ENCODE peak calls at places on chromosome 3, in four cellular contexts. One of them, this sample, is unnamed.

GRCh38 chr3:117486709-117487394 is 777.3 kb downstream of the TUSC7 start:
- DNase-seq in ovary: no peak
- DNase-seq in vagina: no peak
- DNase-seq in esophagus squamous epithelium: no peak
- DNase-seq in this sample: no peak

GRCh38 chr3:102225407-102226132 is 209.2 kb upstream of the ZPLD1 start:
- DNase-seq in ovary: no peak
- DNase-seq in vagina: no peak
- DNase-seq in esophagus squamous epithelium: no peak
- DNase-seq in this sample: no peak

GRCh38 chr3:140505256-140505655 is 172.6 kb upstream of the TRIM42 start:
- DNase-seq in ovary: peak
- DNase-seq in vagina: no peak
- DNase-seq in esophagus squamous epithelium: no peak
- DNase-seq in this sample: no peak

GRCh38 chr3:192259661-192260060 is 467.7 kb downstream of the FGF12 start:
- DNase-seq in ovary: no peak
- DNase-seq in vagina: no peak
- DNase-seq in esophagus squamous epithelium: no peak
- DNase-seq in this sample: no peak

GRCh38 chr3:38515367-38515766 is 19.2 kb downstream of the EXOG start:
- DNase-seq in ovary: no peak
- DNase-seq in vagina: no peak
- DNase-seq in esophagus squamous epithelium: no peak
- DNase-seq in this sample: no peak

GRCh38 chr3:180063783-180064182 is 27.0 kb upstream of the PEX5L start:
- DNase-seq in ovary: no peak
- DNase-seq in vagina: no peak
- DNase-seq in esophagus squamous epithelium: no peak
- DNase-seq in this sample: no peak

GRCh38 chr3:52742418-52743041 is 28.2 kb downstream of the NEK4 start:
- DNase-seq in ovary: no peak
- DNase-seq in vagina: no peak
- DNase-seq in esophagus squamous epithelium: no peak
- DNase-seq in this sample: no peak

GRCh38 chr3:10442151-10442795 is 63.1 kb downstream of the ATP2B2 start:
- DNase-seq in ovary: no peak
- DNase-seq in vagina: no peak
- DNase-seq in esophagus squamous epithelium: no peak
- DNase-seq in this sample: no peak

GRCh38 chr3:99878005-99878404 is 60.3 kb downstream of the CMSS1 start:
- DNase-seq in ovary: no peak
- DNase-seq in vagina: no peak
- DNase-seq in esophagus squamous epithelium: no peak
- DNase-seq in this sample: no peak

GRCh38 chr3:19898725-19899124 is 35.3 kb downstream of the EFHB start:
- DNase-seq in ovary: no peak
- DNase-seq in vagina: no peak
- DNase-seq in esophagus squamous epithelium: no peak
- DNase-seq in this sample: no peak

GRCh38 chr3:111923095-111923771 is 55.6 kb upstream of the ABHD10 start:
- DNase-seq in ovary: no peak
- DNase-seq in vagina: no peak
- DNase-seq in esophagus squamous epithelium: no peak
- DNase-seq in this sample: no peak

GRCh38 chr3:194404365-194405140 is 5.5 kb upstream of the GP5 start:
- DNase-seq in ovary: peak
- DNase-seq in vagina: no peak
- DNase-seq in esophagus squamous epithelium: no peak
- DNase-seq in this sample: no peak

GRCh38 chr3:83953417-83954089 is 1005.2 kb upstream of the CADM2 start:
- DNase-seq in ovary: no peak
- DNase-seq in vagina: no peak
- DNase-seq in esophagus squamous epithelium: no peak
- DNase-seq in this sample: no peak

GRCh38 chr3:8266679-8267267 is 234.8 kb upstream of the LMCD1 start:
- DNase-seq in ovary: no peak
- DNase-seq in vagina: no peak
- DNase-seq in esophagus squamous epithelium: no peak
- DNase-seq in this sample: no peak

GRCh38 chr3:184727357-184728060 is 15.6 kb upstream of the MAGEF1 start:
- DNase-seq in ovary: peak
- DNase-seq in vagina: no peak
- DNase-seq in esophagus squamous epithelium: no peak
- DNase-seq in this sample: peak

GRCh38 chr3:55305714-55306485 is 181.2 kb downstream of the WNT5A start:
- DNase-seq in ovary: no peak
- DNase-seq in vagina: no peak
- DNase-seq in esophagus squamous epithelium: no peak
- DNase-seq in this sample: peak

GRCh38 chr3:86708908-86709307 is 282.0 kb downstream of the VGLL3 start:
- DNase-seq in ovary: no peak
- DNase-seq in vagina: no peak
- DNase-seq in esophagus squamous epithelium: no peak
- DNase-seq in this sample: no peak

GRCh38 chr3:18237251-18238005 is 187.7 kb downstream of the SATB1 start:
- DNase-seq in ovary: no peak
- DNase-seq in vagina: no peak
- DNase-seq in esophagus squamous epithelium: no peak
- DNase-seq in this sample: no peak

GRCh38 chr3:166420071-166420470 is 582.8 kb upstream of the BCHE start:
- DNase-seq in ovary: no peak
- DNase-seq in vagina: no peak
- DNase-seq in esophagus squamous epithelium: no peak
- DNase-seq in this sample: no peak

GRCh38 chr3:9497821-9498565 is 55.6 kb downstream of the LHFPL4 start:
- DNase-seq in ovary: no peak
- DNase-seq in vagina: peak
- DNase-seq in esophagus squamous epithelium: no peak
- DNase-seq in this sample: no peak

GRCh38 chr3:122931636-122932035 is 95.9 kb downstream of the SEMA5B start:
- DNase-seq in ovary: no peak
- DNase-seq in vagina: no peak
- DNase-seq in esophagus squamous epithelium: no peak
- DNase-seq in this sample: no peak

GRCh38 chr3:86595696-86596095 is 395.3 kb downstream of the VGLL3 start:
- DNase-seq in ovary: no peak
- DNase-seq in vagina: no peak
- DNase-seq in esophagus squamous epithelium: no peak
- DNase-seq in this sample: no peak

GRCh38 chr3:158152186-158152585 is 42.3 kb downstream of the RSRC1 start:
- DNase-seq in ovary: no peak
- DNase-seq in vagina: no peak
- DNase-seq in esophagus squamous epithelium: no peak
- DNase-seq in this sample: no peak

GRCh38 chr3:25325229-25325628 is 102.8 kb upstream of the RARB start:
- DNase-seq in ovary: no peak
- DNase-seq in vagina: no peak
- DNase-seq in esophagus squamous epithelium: no peak
- DNase-seq in this sample: no peak

GRCh38 chr3:52173101-52173500 is 18.9 kb upstream of the POC1A start:
- DNase-seq in ovary: no peak
- DNase-seq in vagina: no peak
- DNase-seq in esophagus squamous epithelium: no peak
- DNase-seq in this sample: no peak

GRCh38 chr3:49805367-49805782 is 2.3 kb downstream of the INKA1 start:
- DNase-seq in ovary: peak
- DNase-seq in vagina: no peak
- DNase-seq in esophagus squamous epithelium: no peak
- DNase-seq in this sample: peak

GRCh38 chr3:55486101-55486856 is 827 bp downstream of the WNT5A start:
- DNase-seq in ovary: peak
- DNase-seq in vagina: no peak
- DNase-seq in esophagus squamous epithelium: no peak
- DNase-seq in this sample: peak

GRCh38 chr3:195850857-195851531 is 39.3 kb upstream of the MUC4 start:
- DNase-seq in ovary: peak
- DNase-seq in vagina: no peak
- DNase-seq in esophagus squamous epithelium: peak
- DNase-seq in this sample: peak

GRCh38 chr3:94331831-94332230 is 269.0 kb downstream of the NSUN3 start:
- DNase-seq in ovary: no peak
- DNase-seq in vagina: no peak
- DNase-seq in esophagus squamous epithelium: no peak
- DNase-seq in this sample: no peak

GRCh38 chr3:80051602-80051962 is 283.8 kb upstream of the ROBO1 start:
- DNase-seq in ovary: no peak
- DNase-seq in vagina: no peak
- DNase-seq in esophagus squamous epithelium: no peak
- DNase-seq in this sample: no peak

GRCh38 chr3:123633530-123633929 is 48.7 kb upstream of the HACD2 start:
- DNase-seq in ovary: no peak
- DNase-seq in vagina: no peak
- DNase-seq in esophagus squamous epithelium: no peak
- DNase-seq in this sample: no peak

GRCh38 chr3:122394173-122394572 is 10.2 kb downstream of the FAM162A start:
- DNase-seq in ovary: no peak
- DNase-seq in vagina: no peak
- DNase-seq in esophagus squamous epithelium: no peak
- DNase-seq in this sample: no peak

GRCh38 chr3:124483915-124484470 is 246.3 kb upstream of the UMPS start:
- DNase-seq in ovary: no peak
- DNase-seq in vagina: no peak
- DNase-seq in esophagus squamous epithelium: no peak
- DNase-seq in this sample: no peak

DNA sequence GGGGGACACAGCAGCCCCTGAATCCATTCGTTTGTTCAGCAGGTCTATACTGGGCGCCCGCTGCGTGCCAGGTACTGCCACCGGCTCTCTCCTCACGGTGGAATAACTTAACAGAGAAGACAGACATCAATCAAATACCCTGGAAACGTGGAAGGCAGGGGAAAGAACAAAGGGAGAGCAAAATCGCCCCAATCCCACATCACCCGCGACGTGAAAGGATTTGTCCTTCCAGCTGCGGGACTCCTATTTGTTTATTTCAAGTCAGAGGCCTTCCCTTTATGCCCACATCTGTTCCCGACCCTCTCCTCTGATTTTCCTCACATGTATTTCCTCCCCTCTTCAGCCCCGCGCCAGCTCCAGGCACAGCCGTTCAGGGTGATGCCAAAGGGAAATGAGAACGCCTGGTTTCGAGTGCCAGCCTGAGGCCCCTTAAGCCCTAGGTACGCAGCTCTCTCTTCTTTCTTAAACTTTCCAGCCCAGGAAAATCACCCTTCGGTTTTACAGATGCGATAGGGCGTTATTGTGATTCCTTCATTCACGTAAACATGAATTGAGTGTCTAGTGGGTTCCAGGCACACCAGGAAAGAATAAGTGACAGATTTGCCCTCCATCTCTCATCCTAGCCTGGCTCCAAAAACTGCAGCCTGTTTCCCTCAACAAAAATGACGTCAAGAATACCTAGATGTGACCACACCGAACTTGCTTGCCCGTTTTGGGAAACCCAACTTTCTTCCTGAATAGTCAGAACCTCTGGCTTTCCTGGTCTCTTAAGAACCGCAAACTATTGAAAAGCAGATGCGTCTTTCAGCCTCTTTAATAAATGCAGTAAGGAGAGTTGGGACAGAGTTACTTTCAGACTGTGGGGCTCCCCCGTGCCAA is 885 bp upstream of the PROK2 start:
- DNase-seq in ovary: no peak
- DNase-seq in vagina: no peak
- DNase-seq in esophagus squamous epithelium: no peak
- DNase-seq in this sample: no peak
- TF ChIP-seq POLR2A in ovary: no peak
- TF ChIP-seq POLR2A in vagina: no peak
- TF ChIP-seq POLR2A in esophagus squamous epithelium: no peak
- TF ChIP-seq POLR2A in this sample: no peak

GRCh38 chr3:14552717-14553116 is 12.6 kb upstream of the GRIP2 start:
- DNase-seq in ovary: no peak
- DNase-seq in vagina: no peak
- DNase-seq in esophagus squamous epithelium: no peak
- DNase-seq in this sample: no peak
- H3K4me3 ChIP-seq in ovary: no peak
- H3K4me3 ChIP-seq in vagina: no peak
- H3K4me3 ChIP-seq in esophagus squamous epithelium: no peak
- H3K4me3 ChIP-seq in this sample: no peak

GRCh38 chr3:127549826-127550487 is 40.6 kb downstream of the TPRA1 start:
- DNase-seq in ovary: no peak
- DNase-seq in vagina: no peak
- DNase-seq in esophagus squamous epithelium: no peak
- DNase-seq in this sample: no peak

GRCh38 chr3:127546517-127546916 is 44.0 kb downstream of the TPRA1 start:
- DNase-seq in ovary: no peak
- DNase-seq in vagina: no peak
- DNase-seq in esophagus squamous epithelium: no peak
- DNase-seq in this sample: no peak

GRCh38 chr3:127546970-127547733 is 43.4 kb downstream of the TPRA1 start:
- DNase-seq in ovary: no peak
- DNase-seq in vagina: no peak
- DNase-seq in esophagus squamous epithelium: no peak
- DNase-seq in this sample: peak

GRCh38 chr3:127545711-127546457 is 44.6 kb downstream of the TPRA1 start:
- DNase-seq in ovary: no peak
- DNase-seq in vagina: no peak
- DNase-seq in esophagus squamous epithelium: no peak
- DNase-seq in this sample: no peak

GRCh38 chr3:127547761-127548605 is 42.5 kb downstream of the TPRA1 start:
- DNase-seq in ovary: peak
- DNase-seq in vagina: no peak
- DNase-seq in esophagus squamous epithelium: no peak
- DNase-seq in this sample: peak
- TF ChIP-seq POLR2A in ovary: no peak
- TF ChIP-seq POLR2A in vagina: no peak
- TF ChIP-seq POLR2A in esophagus squamous epithelium: no peak
- TF ChIP-seq POLR2A in this sample: no peak

GRCh38 chr3:13879102-13879945 is 547 bp downstream of the WNT7A start:
- DNase-seq in ovary: no peak
- DNase-seq in vagina: no peak
- DNase-seq in esophagus squamous epithelium: no peak
- DNase-seq in this sample: peak

GRCh38 chr3:13880811-13881156 is 913 bp upstream of the WNT7A start:
- DNase-seq in ovary: no peak
- DNase-seq in vagina: no peak
- DNase-seq in esophagus squamous epithelium: no peak
- DNase-seq in this sample: no peak

GRCh38 chr3:13879946-13880810 is at the start of gene WNT7A:
- DNase-seq in ovary: no peak
- DNase-seq in vagina: no peak
- DNase-seq in esophagus squamous epithelium: no peak
- DNase-seq in this sample: peak

GRCh38 chr3:13877911-13878710 is 1.8 kb downstream of the WNT7A start:
- DNase-seq in ovary: no peak
- DNase-seq in vagina: no peak
- DNase-seq in esophagus squamous epithelium: no peak
- DNase-seq in this sample: no peak

DNA sequence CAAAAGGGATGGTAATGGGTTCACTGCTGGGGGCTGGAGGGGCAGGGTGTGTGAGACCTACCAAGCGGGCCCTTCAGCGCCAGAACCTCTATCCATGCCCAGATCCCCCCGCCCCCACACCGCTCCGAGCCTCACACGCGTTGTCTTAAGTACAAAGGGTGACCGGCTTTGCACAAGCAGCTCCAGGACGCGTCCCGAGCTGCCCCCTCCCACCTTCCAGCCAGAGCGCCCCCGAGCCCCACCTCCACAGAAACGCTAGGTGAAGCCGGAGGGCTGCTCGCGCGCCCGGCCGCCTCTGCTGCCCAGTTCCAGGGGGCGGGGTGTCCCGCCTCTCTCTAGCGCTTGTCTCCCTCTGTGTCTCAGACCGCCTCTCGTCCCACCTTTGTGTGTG is 1.2 kb downstream of the WNT7A start:
- DNase-seq in ovary: no peak
- DNase-seq in vagina: no peak
- DNase-seq in esophagus squamous epithelium: no peak
- DNase-seq in this sample: no peak
- H3K4me3 ChIP-seq in ovary: no peak
- H3K4me3 ChIP-seq in vagina: peak
- H3K4me3 ChIP-seq in esophagus squamous epithelium: peak
- H3K4me3 ChIP-seq in this sample: peak